ENCODE peak calls at places on chromosomes 13 and 19, in six cellular contexts. V, Y, K, B, D and Q are unnamed samples.
A peak's percentile ranks its signal among the peaks of the same experiment; 100 is the strongest.

GRCh38 chr19:4896372-4896771 is 6.3 kb downstream of the ARRDC5 start:
- DNase-seq in D (no peak), B (no peak), K (no peak), Y (no peak), V (no peak), Q (no peak)

GRCh38 chr13:97018029-97018819 is 23.9 kb upstream of the OXGR1 start:
- DNase-seq in D (peak; percentile 52), V (no peak), Y (peak; percentile 28), B (peak; percentile 67), K (peak; percentile 75), Q (peak; percentile 76)

GRCh38 chr19:32823747-32824102 is 45.8 kb downstream of the SLC7A9 start:
- DNase-seq in V (no peak), K (no peak), Y (no peak), B (no peak), D (no peak), Q (peak; percentile 17)

GRCh38 chr13:99002191-99002710 is 24.4 kb upstream of the DOCK9 start:
- DNase-seq in K (no peak), B (no peak), Y (no peak), D (no peak), V (no peak), Q (no peak)

GRCh38 chr13:104466016-104466415 is 1399.8 kb upstream of the SLC10A2 start:
- DNase-seq in B (no peak), K (no peak), V (no peak), D (no peak), Y (no peak), Q (no peak)

GRCh38 chr13:40272776-40273139 is 393.7 kb downstream of the FOXO1 start:
- DNase-seq in K (no peak), V (no peak), Y (no peak), D (no peak), B (no peak), Q (peak; percentile 74)

GRCh38 chr13:52782486-52783448 is 43.1 kb upstream of the CNMD start:
- DNase-seq in V (no peak), K (no peak), D (no peak), Y (no peak), B (no peak), Q (no peak)

GRCh38 chr19:41945135-41945766 is 13.9 kb downstream of the RABAC1 start:
- DNase-seq in K (no peak), D (no peak), V (no peak), B (no peak), Y (no peak), Q (peak; percentile 97)

GRCh38 chr19:18469245-18470107 is 31.5 kb upstream of the ISYNA1 start:
- DNase-seq in V (peak; percentile 48), B (peak; percentile 82), D (peak; percentile 32), Y (peak; percentile 80), K (peak; percentile 89), Q (peak; percentile 87)

GRCh38 chr19:16571283-16571682 is 932 bp downstream of the SLC35E1 start:
- DNase-seq in D (no peak), B (no peak), K (no peak), V (no peak), Y (no peak), Q (peak; percentile 63)

GRCh38 chr13:25971499-25972145 is 80.2 kb downstream of the SHISA2 start:
- DNase-seq in K (peak; percentile 24), B (peak; percentile 46), D (no peak), Y (no peak), V (no peak), Q (no peak)

GRCh38 chr13:72726721-72727416 is 560 bp downstream of the MZT1 start:
- DNase-seq in B (peak; percentile 79), V (peak; percentile 7), Y (peak; percentile 54), K (peak; percentile 75), D (peak; percentile 2), Q (peak; percentile 81)

GRCh38 chr19:40321076-40321475 is 27.1 kb downstream of the C19orf47 start:
- DNase-seq in K (no peak), Y (no peak), D (no peak), V (no peak), B (no peak), Q (no peak)

GRCh38 chr19:58513213-58513693 is 1.5 kb upstream of the SLC27A5 start:
- DNase-seq in B (no peak), V (no peak), K (no peak), Y (no peak), D (no peak), Q (no peak)
- H3K4me2 ChIP-seq in B (no peak overlapping the region), V (no peak overlapping the region), K (peak overlapping the region; percentile 77), Y (peak overlapping the region; percentile 59), D (peak overlapping the region; percentile 98), Q (peak overlapping the region; percentile 90)

GRCh38 chr13:110981379-110981778 is 66.5 kb upstream of the ANKRD10 start:
- DNase-seq in V (no peak), B (no peak), D (no peak), Y (peak; percentile 50), K (no peak), Q (no peak)
- H3K4me2 ChIP-seq in V (no peak overlapping the region), B (no peak overlapping the region), D (no peak overlapping the region), Y (peak overlapping the region; percentile 34), K (no peak overlapping the region), Q (no peak overlapping the region)

GRCh38 chr13:27018230-27018875 is 153.3 kb downstream of the USP12 start:
- DNase-seq in V (no peak), Y (no peak), B (no peak), D (no peak), K (no peak), Q (no peak)
- H3K4me2 ChIP-seq in V (no peak overlapping the region), Y (no peak overlapping the region), B (no peak overlapping the region), D (no peak overlapping the region), K (peak overlapping the region; percentile 53), Q (no peak overlapping the region)

DNA sequence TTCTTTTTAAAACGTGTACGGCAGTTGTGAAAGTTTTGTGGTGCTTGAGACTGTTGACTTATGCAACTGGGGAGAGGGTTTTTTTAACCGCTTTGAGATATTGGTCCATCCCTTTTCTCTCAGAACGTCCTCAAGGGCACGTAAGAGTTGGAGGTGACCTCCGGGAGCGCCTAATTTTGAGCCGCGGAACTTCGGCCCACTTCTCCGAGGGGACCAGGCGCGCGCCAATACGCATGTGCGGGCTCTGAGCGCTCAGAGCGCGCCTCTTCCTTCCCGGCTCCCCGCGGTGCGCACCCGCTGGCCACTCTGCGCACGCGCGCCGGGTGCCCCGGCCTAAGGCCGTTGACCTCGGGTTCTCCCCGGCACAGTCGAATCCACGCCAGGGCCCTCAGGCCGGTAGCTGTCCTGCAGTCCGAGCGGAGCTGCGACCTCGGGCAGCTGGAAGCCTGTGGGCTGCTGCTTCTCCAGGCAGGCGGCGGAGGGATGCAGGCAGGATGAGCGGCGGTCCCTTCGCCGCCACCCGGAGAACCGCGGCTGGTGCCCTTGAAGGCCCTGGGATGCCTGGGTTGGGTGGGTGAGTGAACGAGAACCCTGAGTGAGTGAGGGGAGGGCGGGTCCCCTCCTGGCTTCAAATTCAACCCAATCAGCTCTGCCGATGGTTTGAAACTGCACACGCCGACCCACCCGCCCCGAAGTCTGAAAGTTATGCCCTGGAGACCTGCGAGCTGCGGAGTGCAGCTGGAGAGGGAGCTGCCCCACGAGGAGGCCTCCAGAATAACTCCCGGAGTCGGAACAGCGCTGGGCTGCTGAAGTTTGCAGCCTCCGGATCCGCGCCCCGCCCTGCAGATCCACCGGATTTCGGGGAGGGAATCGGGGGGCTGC is 7.3 kb downstream of the POU4F1 start:
- DNase-seq in V (peak; percentile 23), K (peak; percentile 75), D (no peak), B (peak; percentile 81), Y (no peak), Q (peak; percentile 21)
- H3K4me2 ChIP-seq in V (peak overlapping the region; percentile 78), K (peak overlapping the region; percentile 85), D (no peak overlapping the region), B (peak overlapping the region; percentile 81), Y (no peak overlapping the region), Q (no peak overlapping the region)

GRCh38 chr19:10104665-10105221 is 1.4 kb upstream of the PPAN start:
- DNase-seq in D (no peak), Y (no peak), K (no peak), V (no peak), B (no peak), Q (peak; percentile 66)

GRCh38 chr19:10104130-10104513 is 1.6 kb upstream of the ANGPTL6 start:
- DNase-seq in V (no peak), Y (no peak), K (no peak), B (no peak), D (no peak), Q (no peak)

GRCh38 chr19:10105241-10106099 is 692 bp upstream of the PPAN start:
- DNase-seq in B (no peak), Y (no peak), D (no peak), K (no peak), V (no peak), Q (no peak)

GRCh38 chr19:10100163-10100785 is 2.2 kb downstream of the ANGPTL6 start:
- DNase-seq in B (no peak), K (no peak), V (no peak), Y (no peak), D (no peak), Q (no peak)

GRCh38 chr19:10102787-10103236 is 334 bp upstream of the ANGPTL6 start:
- DNase-seq in B (no peak), V (no peak), K (no peak), Y (no peak), D (no peak), Q (peak; percentile 64)
- H3K4me2 ChIP-seq in B (no peak overlapping the region), V (no peak overlapping the region), K (no peak overlapping the region), Y (peak overlapping the region; percentile 23), D (no peak overlapping the region), Q (peak overlapping the region; percentile 44)